ENCODE peak calls at places on chromosome 11, in four cellular contexts. D is adrenal gland, G is hypothalamus, T is GM23248. K is an unnamed sample.

GRCh38 chr11:19268901-19269300 is 28.2 kb upstream of the E2F8 start:
- DNase-seq in G (no peak), D (no peak), T (peak), K (no peak)

GRCh38 chr11:111565111-111565720 is 24.7 kb downstream of the LAYN start:
- DNase-seq in D (peak), G (peak), T (peak), K (no peak)

GRCh38 chr11:18743900-18744514 is 18.0 kb upstream of the IGSF22 start:
- DNase-seq in D (no peak), T (no peak), G (no peak), K (no peak)

GRCh38 chr11:83221694-83222093 is 28.2 kb downstream of the ANKRD42 start:
- DNase-seq in T (no peak), G (no peak), D (no peak), K (no peak)

GRCh38 chr11:1498262-1498661 is 11.7 kb upstream of the MOB2 start:
- DNase-seq in T (no peak), G (no peak), D (no peak), K (no peak)

GRCh38 chr11:93494341-93494740 is 48.9 kb downstream of the SMCO4 start:
- DNase-seq in G (no peak), T (no peak), D (no peak), K (peak)

GRCh38 chr11:85316967-85317366 is 310.2 kb downstream of the DLG2 start:
- DNase-seq in D (peak), G (no peak), T (no peak), K (no peak)

GRCh38 chr11:95088946-95089619 is 563 bp upstream of the ENDOD1 start:
- DNase-seq in D (no peak), G (peak), T (peak), K (no peak)

GRCh38 chr11:115462004-115462541 is 42.1 kb downstream of the CADM1 start:
- DNase-seq in G (no peak), T (no peak), D (peak), K (no peak)

GRCh38 chr11:66386171-66387069 is 14.9 kb upstream of the SLC29A2 start:
- DNase-seq in D (peak), G (peak), T (peak), K (peak)